ENCODE peak calls at places on chromosomes 16 and 17, in four cellular contexts. One of them, this sample, is unnamed.

GRCh38 chr17:81065500-81065899 is 30.5 kb downstream of the BAIAP2 start:
- DNase-seq in T-helper 9 cell: no peak
- DNase-seq in NT2/D1: no peak
- DNase-seq in PC-3: no peak
- DNase-seq in this sample: no peak

GRCh38 chr16:58324792-58325191 is 30.0 kb upstream of the PRSS54 start:
- DNase-seq in T-helper 9 cell: no peak
- DNase-seq in NT2/D1: no peak
- DNase-seq in PC-3: no peak
- DNase-seq in this sample: no peak

GRCh38 chr16:63876096-63876495 is 1245.8 kb downstream of the CDH11 start:
- DNase-seq in T-helper 9 cell: no peak
- DNase-seq in NT2/D1: no peak
- DNase-seq in PC-3: no peak
- DNase-seq in this sample: no peak

GRCh38 chr17:41689497-41690299 is 1.0 kb downstream of the EIF1 start:
- DNase-seq in T-helper 9 cell: no peak
- DNase-seq in NT2/D1: no peak
- DNase-seq in PC-3: peak; percentile 43
- DNase-seq in this sample: no peak

GRCh38 chr17:28792877-28793666 is 49.3 kb downstream of the TRAF4 start:
- DNase-seq in T-helper 9 cell: no peak
- DNase-seq in NT2/D1: no peak
- DNase-seq in PC-3: peak; percentile 5
- DNase-seq in this sample: no peak

GRCh38 chr16:84518804-84519341 is 14.4 kb upstream of the MEAK7 start:
- DNase-seq in T-helper 9 cell: peak; percentile 56
- DNase-seq in NT2/D1: no peak
- DNase-seq in PC-3: no peak
- DNase-seq in this sample: peak; percentile 34

GRCh38 chr17:56319531-56319930 is 166.3 kb downstream of the ANKFN1 start:
- DNase-seq in T-helper 9 cell: no peak
- DNase-seq in NT2/D1: peak; percentile 28
- DNase-seq in PC-3: peak; percentile 84
- DNase-seq in this sample: no peak

GRCh38 chr17:74822329-74823175 is 37.1 kb downstream of the GRIN2C start:
- DNase-seq in T-helper 9 cell: no peak
- DNase-seq in NT2/D1: no peak
- DNase-seq in PC-3: no peak
- DNase-seq in this sample: no peak

GRCh38 chr16:89695875-89696597 is 5.5 kb downstream of the SPATA2L start:
- DNase-seq in T-helper 9 cell: no peak
- DNase-seq in NT2/D1: no peak
- DNase-seq in PC-3: no peak
- DNase-seq in this sample: no peak

GRCh38 chr16:1152123-1152638 is 725 bp upstream of the CACNA1H start:
- DNase-seq in T-helper 9 cell: peak; percentile 47
- DNase-seq in NT2/D1: no peak
- DNase-seq in PC-3: no peak
- DNase-seq in this sample: peak; percentile 41

GRCh38 chr16:24577167-24577566 is 37.8 kb downstream of the RBBP6 start:
- DNase-seq in T-helper 9 cell: no peak
- DNase-seq in NT2/D1: no peak
- DNase-seq in PC-3: no peak
- DNase-seq in this sample: no peak

GRCh38 chr16:11547517-11547916 is 39.2 kb downstream of the LITAF start:
- DNase-seq in T-helper 9 cell: no peak
- DNase-seq in NT2/D1: no peak
- DNase-seq in PC-3: no peak
- DNase-seq in this sample: no peak

GRCh38 chr16:30131869-30132475 is 9.0 kb upstream of the MAPK3 start:
- DNase-seq in T-helper 9 cell: no peak
- DNase-seq in NT2/D1: no peak
- DNase-seq in PC-3: no peak
- DNase-seq in this sample: no peak

GRCh38 chr17:16215002-16215272 is 397 bp downstream of the NCOR1 start:
- DNase-seq in T-helper 9 cell: no peak
- DNase-seq in NT2/D1: peak; percentile 8
- DNase-seq in PC-3: no peak
- DNase-seq in this sample: peak; percentile 6

GRCh38 chr17:28271431-28271830 is 47.6 kb upstream of the TMEM97 start:
- DNase-seq in T-helper 9 cell: no peak
- DNase-seq in NT2/D1: no peak
- DNase-seq in PC-3: no peak
- DNase-seq in this sample: no peak